ENCODE peak calls at places on chromosomes 7 and 10, in six cellular contexts. H is CD4-positive, alpha-beta T cell; R is fibroblast of lung; G is adrenal gland; O is heart left ventricle; I is hepatocyte. X is an unnamed sample.

GRCh38 chr7:116801092-116801710 is 61.2 kb upstream of the CAPZA2 start:
- DNase-seq in O (no peak), I (peak; percentile 37), R (peak; percentile 34), H (no peak), G (no peak), X (no peak)

GRCh38 chr10:31756131-31757119 is 172.2 kb downstream of the ARHGAP12 start:
- DNase-seq in I (no peak), R (no peak), H (no peak), G (no peak), O (no peak), X (no peak)

GRCh38 chr7:95863-96260 is 96.5 kb upstream of the FAM20C start:
- DNase-seq in I (no peak), G (no peak), H (no peak), O (no peak), R (no peak), X (no peak)

GRCh38 chr7:107354639-107355038 is 115.2 kb upstream of the GPR22 start:
- DNase-seq in O (no peak), I (no peak), H (no peak), G (no peak), R (no peak), X (no peak)

GRCh38 chr7:145175366-145175765 is 339.5 kb upstream of the TPK1 start:
- DNase-seq in O (no peak), G (no peak), R (peak; percentile 11), I (no peak), H (no peak), X (no peak)

GRCh38 chr7:54960517-54960916 is 58.3 kb upstream of the EGFR start:
- DNase-seq in I (no peak), H (no peak), R (peak; percentile 13), O (no peak), G (no peak), X (no peak)

GRCh38 chr7:129401968-129402860 is 32.0 kb upstream of the STRIP2 start:
- DNase-seq in O (no peak), I (no peak), H (no peak), G (no peak), R (no peak), X (no peak)

GRCh38 chr7:21526007-21526406 is 16.8 kb upstream of the DNAH11 start:
- DNase-seq in H (no peak), R (peak; percentile 21), O (no peak), I (no peak), G (no peak), X (no peak)

GRCh38 chr7:2713370-2713769 is 25.4 kb downstream of the AMZ1 start:
- DNase-seq in R (peak; percentile 12), I (no peak), O (peak; percentile 67), H (no peak), G (no peak), X (no peak)

GRCh38 chr7:108660465-108660864 is 90.8 kb downstream of the DNAJB9 start:
- DNase-seq in O (no peak), R (peak; percentile 57), H (no peak), G (no peak), I (peak; percentile 12), X (no peak)

GRCh38 chr7:136079066-136079465 is 101.9 kb upstream of the MTPN start:
- DNase-seq in H (no peak), R (no peak), G (no peak), I (no peak), O (no peak), X (no peak)

GRCh38 chr7:153224890-153225289 is 465.3 kb downstream of the ACTR3B start:
- DNase-seq in G (no peak), R (no peak), O (no peak), H (no peak), I (no peak), X (no peak)

GRCh38 chr10:51932530-51932929 is 233.1 kb upstream of the CSTF2T start:
- DNase-seq in R (no peak), H (no peak), O (no peak), I (no peak), G (no peak), X (no peak)

GRCh38 chr7:118104812-118105441 is 79.0 kb upstream of the LSM8 start:
- DNase-seq in H (no peak), I (peak; percentile 19), G (no peak), R (peak; percentile 64), O (no peak), X (no peak)

GRCh38 chr7:151247611-151248176 is 800 bp downstream of the SMARCD3 start:
- DNase-seq in I (no peak), O (no peak), G (no peak), H (no peak), R (peak; percentile 18), X (no peak)
- H3K27me3 ChIP-seq in I (no peaks in the 10 kb centered on the region), O (peaks cover 13% of the 10 kb centered on the region), G (no peaks in the 10 kb centered on the region), H (peaks cover 61% of the 10 kb centered on the region), R (no peaks in the 10 kb centered on the region), X (peaks cover 4% of the 10 kb centered on the region)

DNA sequence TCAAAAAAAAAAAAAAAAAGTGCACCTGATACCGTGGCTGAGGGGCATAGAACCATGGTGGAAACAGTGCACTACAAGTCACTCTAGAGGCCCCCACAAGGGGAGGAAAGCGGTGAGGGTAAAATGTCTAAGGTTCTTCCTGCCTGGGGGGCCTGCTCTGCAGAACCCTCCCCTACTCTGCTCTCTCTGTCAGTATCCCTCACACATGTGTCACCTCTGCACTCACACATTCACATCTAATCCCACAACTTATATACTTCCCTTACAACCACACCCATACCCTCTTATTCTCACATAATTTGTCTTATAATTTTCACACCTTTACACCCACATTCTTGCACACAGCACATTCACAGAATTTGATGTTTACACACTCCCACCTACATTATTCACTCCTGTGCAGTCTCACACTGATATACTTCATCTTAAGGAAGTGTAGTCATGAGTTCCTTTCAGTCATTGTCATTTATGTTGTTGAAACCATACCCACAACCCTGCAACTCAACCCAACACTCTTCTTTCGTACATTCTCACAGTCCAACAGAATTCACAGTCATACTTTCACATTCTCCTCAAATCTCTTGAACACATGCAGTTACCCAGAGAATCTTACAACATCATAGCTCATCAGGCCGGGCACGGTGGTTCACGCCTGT is 68.0 kb upstream of the PAX2 start:
- DNase-seq in O (no peak), H (no peak), G (no peak), R (no peak), I (no peak), X (no peak)
- H3K27me3 ChIP-seq in O (peaks cover 43% of the 10 kb centered on the region), H (peaks cover 65% of the 10 kb centered on the region), G (peaks cover 47% of the 10 kb centered on the region), R (peaks cover 16% of the 10 kb centered on the region), I (peaks cover 82% of the 10 kb centered on the region), X (no peaks in the 10 kb centered on the region)

DNA sequence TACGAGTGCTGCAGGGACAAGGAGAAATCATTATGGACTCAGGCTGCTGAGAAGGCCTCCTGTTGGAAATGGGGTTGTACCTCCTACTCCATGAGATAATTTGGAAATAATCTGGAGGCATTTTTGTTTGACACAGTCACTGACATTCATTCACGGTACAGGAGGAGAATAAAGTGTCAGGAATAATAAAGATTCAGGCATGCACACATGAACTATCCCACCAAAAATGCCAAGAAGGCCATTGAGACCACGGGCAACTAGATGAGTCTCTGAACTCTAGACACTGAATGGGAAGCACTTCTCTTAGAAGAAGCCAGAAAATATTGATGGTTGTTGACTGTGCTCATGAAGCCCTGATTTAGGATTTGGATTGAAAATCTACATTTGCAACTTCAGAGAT is 220.9 kb upstream of the HABP2 start:
- DNase-seq in R (no peak), G (no peak), I (no peak), O (no peak), H (no peak), X (no peak)
- H3K27me3 ChIP-seq in R (peaks cover 7% of the 10 kb centered on the region), G (no peaks in the 10 kb centered on the region), I (no peaks in the 10 kb centered on the region), O (no peaks in the 10 kb centered on the region), H (no peaks in the 10 kb centered on the region), X (no peaks in the 10 kb centered on the region)

GRCh38 chr7:155800301-155800700 is 12.0 kb downstream of the SHH start:
- DNase-seq in R (no peak), O (peak; percentile 3), H (no peak), I (no peak), G (no peak), X (no peak)
- H3K27me3 ChIP-seq in R (peaks cover 28% of the 10 kb centered on the region), O (peaks cover 64% of the 10 kb centered on the region), H (peaks cover 65% of the 10 kb centered on the region), I (peaks cover 28% of the 10 kb centered on the region), G (peaks cover 21% of the 10 kb centered on the region), X (peaks cover 78% of the 10 kb centered on the region)

X was measured in BE2C.